ENCODE peak calls at places on chromosomes 2 and 18, in six cellular contexts. L is spleen, G is psoas muscle, W is lower lobe of right lung, M is K562, F is stomach. I is an unnamed sample.

GRCh38 chr18:8153887-8154583 is 455.2 kb upstream of the RAB12 start:
- DNase-seq in M (no peak), L (no peak), G (no peak), F (no peak), W (no peak), I (no peak)

GRCh38 chr18:7459851-7460774 is 107.0 kb upstream of the PTPRM start:
- DNase-seq in L (no peak), G (no peak), F (no peak), M (no peak), W (no peak), I (no peak)

GRCh38 chr2:98747888-98748287 is 17.0 kb upstream of the MGAT4A start:
- DNase-seq in G (no peak), L (no peak), M (no peak), W (no peak), F (no peak), I (no peak)

GRCh38 chr2:230160112-230160660 is 59.6 kb downstream of the SP110 start:
- DNase-seq in L (peak; percentile 82), W (peak; percentile 58), F (peak; percentile 59), G (no peak), M (peak; percentile 53), I (no peak)

GRCh38 chr2:64227603-64228125 is 83.4 kb upstream of the PELI1 start:
- DNase-seq in F (no peak), M (no peak), G (no peak), W (no peak), L (no peak), I (no peak)

GRCh38 chr2:23385748-23386421 is 906 bp downstream of the KLHL29 start:
- DNase-seq in M (no peak), W (no peak), F (no peak), L (no peak), G (peak; percentile 39), I (peak; percentile 28)

GRCh38 chr2:239195318-239195871 is 205.4 kb downstream of the HDAC4 start:
- DNase-seq in F (peak; percentile 22), G (no peak), L (no peak), M (no peak), W (no peak), I (no peak)

GRCh38 chr18:80115035-80115434 is 6.0 kb downstream of the ADNP2 start:
- DNase-seq in G (no peak), F (no peak), M (no peak), W (no peak), L (no peak), I (no peak)

GRCh38 chr2:159564081-159564480 is 52.3 kb downstream of the BAZ2B start:
- DNase-seq in W (no peak), G (no peak), M (no peak), F (no peak), L (no peak), I (no peak)

GRCh38 chr2:174965992-174966789 is 39.0 kb downstream of the CHN1 start:
- DNase-seq in L (no peak), W (no peak), M (no peak), F (no peak), G (no peak), I (no peak)
- H3K4me3 ChIP-seq in L (no peak overlapping the region), W (no peak overlapping the region), M (no peak overlapping the region), F (no peak overlapping the region), G (no peak overlapping the region), I (no peak overlapping the region)

GRCh38 chr2:44897406-44897805 is 44.1 kb upstream of the SIX3 start:
- DNase-seq in W (no peak), G (no peak), M (no peak), F (no peak), L (no peak), I (no peak)
- TF ChIP-seq CTCF in W (no peak), G (no peak), M (peak; percentile 12), F (no peak), L (no peak), I (no peak)

DNA sequence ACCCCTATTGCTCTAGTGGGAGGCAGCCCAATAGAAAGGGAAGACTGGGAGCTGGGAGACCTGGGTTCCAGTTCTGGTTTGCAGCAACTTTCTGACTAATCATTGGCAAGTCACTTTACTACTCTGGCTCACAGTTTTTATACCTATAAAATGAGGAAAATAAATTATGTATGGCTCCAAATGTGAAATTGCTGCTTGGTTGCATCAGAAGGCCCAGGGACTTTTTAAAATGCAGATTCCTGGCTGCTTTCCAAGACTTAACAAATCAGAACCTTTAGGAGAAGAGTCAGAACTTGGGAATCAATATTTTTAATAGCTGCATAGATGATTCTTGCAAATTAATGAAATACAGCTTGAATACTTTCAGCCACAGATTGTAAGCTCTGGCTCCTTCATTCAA is 943.9 kb downstream of the EPHA4 start:
- DNase-seq in L (no peak), W (no peak), F (no peak), M (no peak), G (no peak), I (no peak)
- H3K4me1 ChIP-seq in L (no peaks in the 10 kb centered on the region), W (no peaks in the 10 kb centered on the region), F (no peaks in the 10 kb centered on the region), M (no peaks in the 10 kb centered on the region), G (no peaks in the 10 kb centered on the region), I (no peaks in the 10 kb centered on the region)

GRCh38 chr2:170816499-170817246 is at the start of gene GAD1:
- DNase-seq in F (peak; percentile 81), W (peak; percentile 70), L (peak; percentile 89), G (peak; percentile 33), M (peak; percentile 87), I (peak; percentile 59)

GRCh38 chr2:170817247-170817998 is 736 bp downstream of the GAD1 start:
- DNase-seq in L (peak; percentile 71), M (peak; percentile 30), W (no peak), F (no peak), G (no peak), I (no peak)

GRCh38 chr2:170815746-170816498 is 765 bp upstream of the GAD1 start:
- DNase-seq in F (peak; percentile 72), L (peak; percentile 81), G (peak; percentile 51), M (peak; percentile 88), W (peak; percentile 68), I (peak; percentile 57)

GRCh38 chr2:170818294-170819104 is 1.8 kb downstream of the GAD1 start:
- DNase-seq in M (no peak), G (no peak), L (peak; percentile 72), F (no peak), W (no peak), I (no peak)

DNA sequence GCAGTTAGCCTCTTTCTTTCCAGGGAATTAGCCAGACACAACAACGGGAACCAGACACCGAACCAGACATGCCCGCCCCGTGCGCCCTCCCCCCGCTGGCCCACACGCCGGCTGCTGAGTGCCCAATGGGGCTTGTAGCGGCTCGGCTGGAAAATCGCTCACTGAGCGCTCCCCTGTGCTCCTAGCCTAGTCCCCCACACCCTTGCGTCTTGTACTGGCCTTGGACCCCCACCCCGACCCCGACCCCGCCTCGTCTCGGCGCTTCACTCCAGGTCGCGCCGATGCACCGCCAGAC is 1.3 kb downstream of the GAD1 start:
- DNase-seq in M (no peak), G (no peak), L (no peak), F (no peak), W (no peak), I (no peak)
- H3K4me3 ChIP-seq in M (peak overlapping the region; percentile 39), G (peak overlapping the region; percentile 66), L (peak overlapping the region; percentile 44), F (peak overlapping the region; percentile 40), W (no peak overlapping the region), I (no peak overlapping the region)

DNA sequence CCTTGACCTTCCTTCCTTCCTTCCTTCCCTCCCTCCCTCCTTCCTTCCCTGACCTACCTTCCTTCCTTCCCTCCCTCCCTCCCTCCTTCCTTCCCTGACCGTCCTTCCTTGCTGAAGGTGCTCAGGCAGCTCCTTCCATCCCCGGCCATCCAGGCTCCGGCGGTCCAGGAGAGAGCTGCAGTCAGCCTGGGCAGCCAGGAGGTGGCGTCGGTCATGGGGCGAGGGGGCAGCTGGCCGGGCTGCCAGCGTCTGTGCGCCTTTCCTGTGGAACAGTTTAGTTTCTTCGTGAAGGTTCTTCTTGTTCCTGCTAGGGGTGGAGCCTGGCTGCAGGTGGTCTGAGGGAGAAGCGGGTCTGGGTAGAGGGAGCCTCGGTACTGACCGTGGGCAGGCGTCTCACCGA is 15.7 kb downstream of the GPR35 start:
- DNase-seq in G (no peak), W (no peak), M (peak; percentile 37), F (peak; percentile 50), L (no peak), I (no peak)
- TF ChIP-seq CTCF in G (peak; percentile 34), W (peak; percentile 37), M (no peak), F (no peak), L (peak; percentile 35), I (no peak)

GRCh38 chr2:231706731-231707624 is 1.3 kb upstream of the PTMA start:
- DNase-seq in G (peak; percentile 98), W (peak; percentile 98), F (peak; percentile 99), M (peak; percentile 82), L (peak; percentile 97), I (peak; percentile 98)

GRCh38 chr2:231709636-231709980 is 1.3 kb downstream of the PTMA start:
- DNase-seq in G (peak; percentile 72), L (peak; percentile 92), M (no peak), W (peak; percentile 80), F (peak; percentile 56), I (peak; percentile 59)

GRCh38 chr2:231707625-231708049 is 688 bp upstream of the PTMA start:
- DNase-seq in G (no peak), L (no peak), W (no peak), M (no peak), F (no peak), I (peak; percentile 80)

GRCh38 chr2:231708773-231709635 is 679 bp downstream of the PTMA start:
- DNase-seq in M (peak; percentile 37), W (peak; percentile 81), L (peak; percentile 94), G (peak; percentile 70), F (peak; percentile 50), I (peak; percentile 57)

GRCh38 chr2:231708050-231708772 is at the start of gene PTMA:
- DNase-seq in G (peak; percentile 100), L (peak; percentile 100), F (peak; percentile 100), W (peak; percentile 100), M (peak; percentile 70), I (peak; percentile 100)
- H3K4me1 ChIP-seq in G (peaks cover 17% of the 10 kb centered on the region), L (peaks cover 67% of the 10 kb centered on the region), F (peaks cover 47% of the 10 kb centered on the region), W (peaks cover 30% of the 10 kb centered on the region), M (peaks cover 16% of the 10 kb centered on the region), I (no peaks in the 10 kb centered on the region)

GRCh38 chr2:74516070-74516633 is 1.9 kb downstream of the TLX2 start:
- DNase-seq in F (peak; percentile 62), M (no peak), G (peak; percentile 66), W (peak; percentile 74), L (peak; percentile 86), I (no peak)

GRCh38 chr2:74514368-74515270 is at the start of gene TLX2:
- DNase-seq in G (no peak), F (no peak), W (no peak), L (peak; percentile 78), M (no peak), I (no peak)

GRCh38 chr2:74516650-74517049 is 2.4 kb downstream of the TLX2 start:
- DNase-seq in W (no peak), M (no peak), F (no peak), L (no peak), G (no peak), I (no peak)

GRCh38 chr2:74513605-74514367 is 464 bp upstream of the TLX2 start:
- DNase-seq in M (no peak), L (peak; percentile 63), F (no peak), W (no peak), G (no peak), I (no peak)

GRCh38 chr2:74515271-74516069 is 1.2 kb downstream of the TLX2 start:
- DNase-seq in M (no peak), F (no peak), W (no peak), G (no peak), L (peak; percentile 78), I (no peak)
- H3K4me3 ChIP-seq in M (no peak overlapping the region), F (peak overlapping the region; percentile 34), W (peak overlapping the region; percentile 47), G (peak overlapping the region; percentile 65), L (peak overlapping the region; percentile 53), I (no peak overlapping the region)